ENCODE peak calls at places on chromosomes 7 and 10, in ten cellular contexts. C is T-helper 1 cell; M is NCI-H345; F is foreskin fibroblast; W is NCI-H748 treated with DMSO at 0.1 percent for 48 hours; R is Right ventricle myocardium superior; X is Calu3; E is stimulated activated CD4-positive, alpha-beta T cell treated with anti-CD3 and anti-CD28 coated beads, Interleukin-2, amount 100 ng/mL, for 48 hours; I is foreskin keratinocyte; Q is GM23248. S is an unnamed sample.

GRCh38 chr10:98267894-98268693 is at the start of gene LOXL4:
- DNase-seq in C (no peak), M (peak), F (peak), W (no peak), R (peak), X (peak), E (no peak), I (no peak), Q (peak), S (no peak)

GRCh38 chr7:52270301-52270700 is 765.1 kb upstream of the POM121L12 start:
- DNase-seq in C (no peak), M (no peak), F (no peak), W (peak), R (no peak), X (no peak), E (no peak), I (no peak), Q (no peak), S (no peak)

GRCh38 chr10:64173826-64174225 is 652.6 kb downstream of the REEP3 start:
- DNase-seq in C (no peak), M (no peak), F (no peak), W (no peak), R (no peak), X (no peak), E (no peak), I (no peak), Q (no peak), S (no peak)

GRCh38 chr10:11863353-11864105 is 40.4 kb downstream of the PROSER2 start:
- DNase-seq in C (peak), M (peak), F (no peak), W (no peak), R (no peak), X (no peak), E (no peak), I (no peak), Q (no peak), S (no peak)

GRCh38 chr7:31077484-31078362 is 25.6 kb downstream of the ADCYAP1R1 start:
- DNase-seq in C (no peak), M (no peak), F (no peak), W (no peak), R (no peak), X (no peak), E (no peak), I (no peak), Q (peak), S (no peak)

GRCh38 chr7:157925383-157925875 is 588.6 kb downstream of the DNAJB6 start:
- DNase-seq in C (no peak), M (no peak), F (no peak), W (no peak), R (no peak), X (no peak), E (no peak), I (no peak), Q (no peak), S (no peak)

GRCh38 chr7:112298543-112299100 is 92.1 kb downstream of the ZNF277 start:
- DNase-seq in C (no peak), M (no peak), F (no peak), W (no peak), R (no peak), X (no peak), E (no peak), I (no peak), Q (no peak), S (no peak)

GRCh38 chr7:2527505-2528464 is 8.2 kb downstream of the LFNG start:
- DNase-seq in C (no peak), M (peak), F (peak), W (peak), R (no peak), X (peak), E (no peak), I (no peak), Q (peak), S (no peak)

GRCh38 chr10:119650692-119651513 is at the start of gene BAG3:
- DNase-seq in C (peak), M (peak), F (peak), W (peak), R (peak), X (peak), E (peak), I (no peak), Q (peak), S (no peak)

GRCh38 chr7:22267989-22268615 is 88.9 kb downstream of the RAPGEF5 start:
- DNase-seq in C (no peak), M (no peak), F (no peak), W (no peak), R (no peak), X (no peak), E (no peak), I (no peak), Q (no peak), S (no peak)

GRCh38 chr10:125982256-125982948 is 86.0 kb downstream of the FANK1 start:
- DNase-seq in C (peak), M (peak), F (peak), W (peak), R (no peak), X (peak), E (no peak), I (no peak), Q (peak), S (peak)

GRCh38 chr10:35167342-35167741 is 40.7 kb downstream of the CREM start:
- DNase-seq in C (no peak), M (no peak), F (no peak), W (no peak), R (no peak), X (no peak), E (no peak), I (no peak), Q (no peak), S (no peak)

GRCh38 chr10:81914736-81915510 is 39.9 kb downstream of the NRG3 start:
- DNase-seq in C (no peak), M (no peak), F (no peak), W (no peak), R (no peak), X (no peak), E (no peak), I (no peak), Q (no peak), S (no peak)

GRCh38 chr7:121288894-121289293 is 39.9 kb upstream of the WNT16 start:
- DNase-seq in C (no peak), M (no peak), F (peak), W (no peak), R (no peak), X (no peak), E (no peak), I (peak), Q (peak), S (peak)

GRCh38 chr7:7704867-7705266 is 13.5 kb downstream of the RPA3 start:
- DNase-seq in C (no peak), M (no peak), F (no peak), W (no peak), R (no peak), X (no peak), E (no peak), I (peak), Q (no peak), S (no peak)

GRCh38 chr10:49431426-49431825 is 35.5 kb upstream of the DRGX start:
- DNase-seq in C (no peak), M (no peak), F (no peak), W (no peak), R (no peak), X (no peak), E (no peak), I (no peak), Q (no peak), S (no peak)

GRCh38 chr10:23543696-23544095 is 104.8 kb downstream of the OTUD1 start:
- DNase-seq in C (no peak), M (no peak), F (no peak), W (no peak), R (no peak), X (no peak), E (no peak), I (no peak), Q (no peak), S (no peak)

GRCh38 chr10:26728957-26729356 is 31.5 kb downstream of the PDSS1 start:
- DNase-seq in C (no peak), M (no peak), F (no peak), W (no peak), R (no peak), X (no peak), E (no peak), I (no peak), Q (no peak), S (no peak)

GRCh38 chr7:2939193-2939885 is 95.2 kb upstream of the GNA12 start:
- DNase-seq in C (no peak), M (no peak), F (no peak), W (no peak), R (no peak), X (no peak), E (no peak), I (no peak), Q (peak), S (no peak)

GRCh38 chr7:27104244-27105149 is 2.0 kb upstream of the HOXA2 start:
- DNase-seq in C (no peak), M (no peak), F (no peak), W (no peak), R (no peak), X (no peak), E (no peak), I (no peak), Q (no peak), S (no peak)

GRCh38 chr7:122622682-122623081 is 76.2 kb downstream of the RNF133 start:
- DNase-seq in C (no peak), M (no peak), F (no peak), W (no peak), R (no peak), X (no peak), E (no peak), I (no peak), Q (no peak), S (no peak)

GRCh38 chr10:70619271-70620019 is 16.9 kb upstream of the PRF1 start:
- DNase-seq in C (no peak), M (no peak), F (peak), W (no peak), R (no peak), X (no peak), E (no peak), I (no peak), Q (peak), S (no peak)

GRCh38 chr10:129547583-129547982 is 80.5 kb downstream of the MGMT start:
- DNase-seq in C (no peak), M (no peak), F (no peak), W (no peak), R (no peak), X (no peak), E (no peak), I (no peak), Q (no peak), S (no peak)

GRCh38 chr10:93398528-93398927 is 83.6 kb downstream of the MYOF start:
- DNase-seq in C (no peak), M (no peak), F (no peak), W (no peak), R (no peak), X (no peak), E (no peak), I (no peak), Q (no peak), S (no peak)

GRCh38 chr7:137754076-137754851 is 92.5 kb downstream of the DGKI start:
- DNase-seq in C (no peak), M (peak), F (no peak), W (no peak), R (no peak), X (no peak), E (no peak), I (no peak), Q (peak), S (no peak)

GRCh38 chr7:40715053-40715430 is 580.2 kb downstream of the SUGCT start:
- DNase-seq in C (no peak), M (no peak), F (no peak), W (no peak), R (no peak), X (no peak), E (no peak), I (no peak), Q (peak), S (no peak)

GRCh38 chr7:22480523-22481075 is 19.4 kb downstream of the STEAP1B start:
- DNase-seq in C (no peak), M (peak), F (no peak), W (no peak), R (no peak), X (no peak), E (no peak), I (no peak), Q (no peak), S (no peak)

GRCh38 chr10:126634915-126635314 is 35.6 kb downstream of the C10orf90 start:
- DNase-seq in C (no peak), M (no peak), F (peak), W (no peak), R (no peak), X (no peak), E (no peak), I (peak), Q (peak), S (no peak)

GRCh38 chr7:104960741-104961479 is 53.1 kb upstream of the KMT2E start:
- DNase-seq in C (no peak), M (no peak), F (peak), W (no peak), R (peak), X (no peak), E (no peak), I (no peak), Q (peak), S (no peak)

GRCh38 chr10:14953452-14954000 is 370 bp downstream of the DCLRE1C start:
- DNase-seq in C (no peak), M (no peak), F (peak), W (no peak), R (peak), X (peak), E (no peak), I (no peak), Q (peak), S (peak)

GRCh38 chr10:103451091-103451801 is 924 bp downstream of the CALHM2 start:
- DNase-seq in C (peak), M (no peak), F (peak), W (no peak), R (peak), X (peak), E (peak), I (no peak), Q (peak), S (no peak)

GRCh38 chr7:75638607-75639070 is 100.1 kb downstream of the HIP1 start:
- DNase-seq in C (no peak), M (peak), F (no peak), W (no peak), R (peak), X (peak), E (no peak), I (no peak), Q (peak), S (no peak)

GRCh38 chr10:481636-482035 is 207.8 kb downstream of the DIP2C start:
- DNase-seq in C (no peak), M (no peak), F (no peak), W (no peak), R (no peak), X (no peak), E (no peak), I (no peak), Q (no peak), S (no peak)

GRCh38 chr7:36638586-36639265 is 85.6 kb downstream of the AOAH start:
- DNase-seq in C (no peak), M (no peak), F (no peak), W (no peak), R (no peak), X (no peak), E (no peak), I (no peak), Q (no peak), S (no peak)

GRCh38 chr7:135368416-135369186 is 135.0 kb downstream of the STRA8 start:
- DNase-seq in C (no peak), M (peak), F (no peak), W (no peak), R (no peak), X (peak), E (no peak), I (peak), Q (peak), S (no peak)